ENCODE peak calls at places on chromosome 4, in four cellular contexts. O is SK-N-SH, Y is K562, X is GM12878. D is an unnamed sample.

GRCh38 chr4:52298444-52298843 is 247.3 kb downstream of the SPATA18 start:
- DNase-seq in O (no peak), Y (no peak), X (no peak), D (no peak)

GRCh38 chr4:142379277-142380051 is 466.6 kb downstream of the INPP4B start:
- DNase-seq in O (no peak), Y (no peak), X (no peak), D (no peak)

GRCh38 chr4:159071178-159071968 is 31.5 kb upstream of the RAPGEF2 start:
- DNase-seq in O (no peak), Y (no peak), X (no peak), D (peak)

GRCh38 chr4:2816401-2816954 is 23.6 kb downstream of the SH3BP2 start:
- DNase-seq in O (no peak), Y (no peak), X (no peak), D (no peak)

GRCh38 chr4:8728536-8729407 is 136.2 kb downstream of the CPZ start:
- DNase-seq in O (peak), Y (no peak), X (no peak), D (no peak)

GRCh38 chr4:5142726-5143125 is 91.4 kb downstream of the STK32B start:
- DNase-seq in O (peak), Y (peak), X (no peak), D (peak)

GRCh38 chr4:17055788-17056187 is 157.3 kb upstream of the LDB2 start:
- DNase-seq in O (no peak), Y (no peak), X (no peak), D (no peak)

GRCh38 chr4:15479913-15480185 is 10.2 kb downstream of the CC2D2A start:
- DNase-seq in O (no peak), Y (no peak), X (no peak), D (no peak)

GRCh38 chr4:112526061-112526460 is 10.1 kb upstream of the NEUROG2 start:
- DNase-seq in O (no peak), Y (no peak), X (no peak), D (no peak)

GRCh38 chr4:53602390-53602789 is 11.1 kb upstream of the LNX1 start:
- DNase-seq in O (no peak), Y (no peak), X (no peak), D (no peak)

GRCh38 chr4:174037631-174038030 is 245.8 kb downstream of the FBXO8 start:
- DNase-seq in O (no peak), Y (no peak), X (no peak), D (no peak)

DNA sequence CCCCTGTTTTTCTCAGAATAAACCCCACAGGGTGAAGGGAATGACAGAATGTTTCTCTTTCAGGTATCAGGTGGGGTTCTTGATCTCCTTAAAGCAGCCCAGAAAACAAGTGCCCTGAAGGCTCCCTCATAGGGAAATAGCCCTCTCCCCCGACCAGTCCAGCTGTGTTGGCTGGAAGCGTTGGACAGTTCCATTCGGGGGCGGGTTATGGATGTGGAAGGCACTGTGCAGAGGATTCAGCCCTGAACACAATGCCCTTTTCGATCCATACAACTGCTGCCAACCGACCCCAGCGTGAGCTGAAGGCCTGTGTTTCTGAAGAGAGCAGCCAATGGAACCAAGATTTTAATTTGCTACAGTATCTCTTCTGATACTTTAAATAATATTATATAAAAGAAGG is 41.5 kb downstream of the SEL1L3 start:
- DNase-seq in O (no peak), Y (no peak), X (no peak), D (no peak)
- TF ChIP-seq REST in O (peak), Y (no peak), X (no peak), D (no peak)

DNA sequence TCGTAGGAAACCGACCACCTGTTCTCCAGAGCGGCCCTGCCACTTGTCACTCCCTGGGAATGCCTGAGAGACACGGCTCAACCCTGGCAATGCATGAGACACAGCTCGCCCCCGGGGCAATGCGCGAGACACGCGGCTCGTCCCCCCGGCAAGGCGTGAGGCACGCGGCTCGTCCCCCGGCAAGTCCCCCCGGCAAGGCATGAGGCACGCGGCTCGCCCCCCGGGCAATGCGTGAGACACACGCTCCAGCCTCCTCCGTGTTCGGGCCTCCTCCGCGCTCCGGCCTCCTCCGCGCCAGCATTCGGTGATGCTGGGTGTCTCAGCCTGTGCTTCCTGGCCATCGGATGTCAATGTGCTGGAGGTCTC is 27.5 kb upstream of the CPLX1 start:
- DNase-seq in O (peak), Y (no peak), X (no peak), D (no peak)
- TF ChIP-seq NFIC in O (no peak), Y (no peak), X (no peak), D (no peak)

GRCh38 chr4:23876418-23877089 is 13.3 kb downstream of the PPARGC1A start:
- DNase-seq in O (no peak), Y (no peak), X (no peak), D (no peak)
- TF ChIP-seq REST in O (no peak), Y (no peak), X (no peak), D (no peak)

DNA sequence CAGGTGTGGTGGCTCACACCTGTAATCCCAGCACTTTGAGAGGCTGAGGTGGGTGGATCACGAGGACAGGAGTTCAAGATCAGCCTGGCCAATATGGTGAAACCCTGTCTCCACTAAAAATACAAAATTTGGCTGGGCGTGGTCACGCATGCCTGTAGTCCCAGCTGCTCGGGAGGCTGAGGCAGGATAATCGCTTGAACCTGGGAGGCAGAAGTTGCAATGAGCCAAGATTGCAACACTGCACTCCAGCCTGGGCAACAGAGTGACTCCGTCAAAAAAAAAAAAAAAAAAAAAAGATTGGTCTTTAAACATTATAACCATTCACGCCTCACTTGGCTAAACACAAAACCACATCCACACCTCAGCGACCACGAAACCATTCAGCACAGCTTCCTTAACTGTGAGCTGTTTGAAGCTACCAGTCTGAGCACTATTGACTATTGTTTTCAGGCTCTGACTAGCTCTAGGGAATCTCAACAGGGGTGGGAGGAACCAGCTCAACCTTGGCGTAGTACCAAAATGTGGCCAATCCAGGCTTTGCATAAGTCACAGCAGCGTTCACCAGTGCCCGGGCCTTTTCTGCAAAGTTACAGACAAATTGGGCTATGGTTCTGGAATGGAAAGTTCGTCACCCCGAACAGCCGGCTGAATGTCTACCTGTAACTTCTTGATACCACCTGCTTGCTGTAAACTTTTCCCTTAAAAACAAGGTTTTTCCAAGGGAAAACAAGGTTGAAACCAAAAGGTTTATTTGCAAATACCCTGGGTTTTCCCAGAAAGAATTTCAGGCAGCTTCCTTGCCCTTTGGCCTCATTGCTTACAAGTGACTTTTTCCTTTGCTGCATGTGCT is 73.6 kb upstream of the DHX15 start:
- DNase-seq in O (no peak), Y (no peak), X (peak), D (peak)
- TF ChIP-seq NFIC in O (peak), Y (no peak), X (no peak), D (no peak)

GRCh38 chr4:139452000-139452399 is 1.9 kb upstream of the RAB33B start:
- DNase-seq in O (no peak), Y (no peak), X (no peak), D (no peak)

GRCh38 chr4:139453041-139453370 is 915 bp upstream of the RAB33B start:
- DNase-seq in O (no peak), Y (no peak), X (peak), D (peak)

GRCh38 chr4:139454646-139455045 is 725 bp downstream of the RAB33B start:
- DNase-seq in O (no peak), Y (no peak), X (no peak), D (no peak)

GRCh38 chr4:139454111-139454600 is at the start of gene RAB33B:
- DNase-seq in O (no peak), Y (no peak), X (no peak), D (no peak)

GRCh38 chr4:139453371-139454110 is 380 bp upstream of the RAB33B start:
- DNase-seq in O (peak), Y (peak), X (peak), D (peak)
- TF ChIP-seq REST in O (peak), Y (no peak), X (no peak), D (no peak)

DNA sequence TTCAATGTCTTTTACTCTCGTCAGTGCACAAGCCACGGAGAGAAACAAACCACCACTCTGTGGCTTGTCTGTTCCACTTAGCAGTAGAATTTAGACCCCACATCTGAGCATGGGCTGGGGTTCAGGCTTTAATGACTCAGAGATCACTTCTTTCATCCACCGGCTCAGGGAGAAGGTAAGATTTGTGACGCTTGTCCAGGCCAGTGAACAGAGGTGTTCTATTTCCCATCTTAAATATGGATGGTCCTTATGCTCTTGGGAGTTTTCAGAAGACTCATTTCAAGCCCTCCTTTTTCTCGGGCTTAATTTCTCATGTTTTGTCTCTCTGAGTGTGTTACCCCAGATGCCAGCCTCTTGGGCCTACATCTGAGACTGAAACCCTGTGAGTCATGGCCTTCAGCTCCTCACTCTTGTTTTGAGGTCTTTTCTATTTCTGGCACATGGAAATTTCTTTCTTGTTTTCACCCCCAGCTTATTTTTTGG is 127.4 kb upstream of the SFRP2 start:
- DNase-seq in O (no peak), Y (no peak), X (peak), D (no peak)
- TF ChIP-seq NFIC in O (no peak), Y (no peak), X (peak), D (no peak)